ENCODE peak calls at places on chromosomes 11 and 22, in six cellular contexts. One of them, this sample, is unnamed. For H3K4me1, the result is how much of the 10 kb centered on the place peaks cover.

GRCh38 chr11:125078516-125079140 is 15.5 kb downstream of the SLC37A2 start:
- DNase-seq in neuronal stem cell: no peak
- DNase-seq in mammary epithelial cell: no peak
- DNase-seq in kidney: no peak
- DNase-seq in HCT116: no peak
- DNase-seq in mesendoderm: no peak
- DNase-seq in this sample: no peak

GRCh38 chr11:59216654-59217640 is 4.2 kb upstream of the MPEG1 start:
- DNase-seq in mammary epithelial cell: peak
- DNase-seq in neuronal stem cell: no peak
- DNase-seq in kidney: no peak
- DNase-seq in mesendoderm: no peak
- DNase-seq in HCT116: no peak
- DNase-seq in this sample: peak

GRCh38 chr11:129145276-129145675 is 46.8 kb downstream of the ARHGAP32 start:
- DNase-seq in mesendoderm: no peak
- DNase-seq in kidney: no peak
- DNase-seq in HCT116: no peak
- DNase-seq in neuronal stem cell: no peak
- DNase-seq in mammary epithelial cell: no peak
- DNase-seq in this sample: no peak

GRCh38 chr11:129249351-129249750 is 57.2 kb upstream of the ARHGAP32 start:
- DNase-seq in mammary epithelial cell: peak
- DNase-seq in neuronal stem cell: no peak
- DNase-seq in kidney: no peak
- DNase-seq in mesendoderm: no peak
- DNase-seq in HCT116: no peak
- DNase-seq in this sample: peak

GRCh38 chr11:75161506-75161905 is 10.6 kb downstream of the SLCO2B1 start:
- DNase-seq in HCT116: no peak
- DNase-seq in mammary epithelial cell: no peak
- DNase-seq in kidney: peak
- DNase-seq in mesendoderm: peak
- DNase-seq in neuronal stem cell: no peak
- DNase-seq in this sample: no peak

GRCh38 chr22:32444068-32444467 is 20.2 kb downstream of the BPIFC start:
- DNase-seq in mesendoderm: peak
- DNase-seq in mammary epithelial cell: peak
- DNase-seq in kidney: no peak
- DNase-seq in HCT116: peak
- DNase-seq in neuronal stem cell: peak
- DNase-seq in this sample: no peak

GRCh38 chr11:6402561-6402981 is 12.3 kb downstream of the SMPD1 start:
- DNase-seq in HCT116: no peak
- DNase-seq in neuronal stem cell: no peak
- DNase-seq in kidney: no peak
- DNase-seq in mammary epithelial cell: no peak
- DNase-seq in mesendoderm: no peak
- DNase-seq in this sample: no peak

GRCh38 chr11:33515347-33515746 is 185.3 kb downstream of the C11orf91 start:
- DNase-seq in mammary epithelial cell: peak
- DNase-seq in neuronal stem cell: no peak
- DNase-seq in HCT116: no peak
- DNase-seq in mesendoderm: no peak
- DNase-seq in kidney: no peak
- DNase-seq in this sample: no peak

GRCh38 chr11:57619331-57619730 is 21.8 kb downstream of the SERPING1 start:
- DNase-seq in HCT116: peak
- DNase-seq in kidney: no peak
- DNase-seq in mesendoderm: no peak
- DNase-seq in mammary epithelial cell: no peak
- DNase-seq in neuronal stem cell: no peak
- DNase-seq in this sample: no peak

GRCh38 chr22:18076060-18076497 is 1.7 kb upstream of the PEX26 start:
- DNase-seq in HCT116: peak
- DNase-seq in mammary epithelial cell: peak
- DNase-seq in neuronal stem cell: peak
- DNase-seq in kidney: peak
- DNase-seq in mesendoderm: peak
- DNase-seq in this sample: peak

GRCh38 chr11:116928102-116928777 is 90.8 kb upstream of the APOA1 start:
- DNase-seq in HCT116: no peak
- DNase-seq in kidney: no peak
- DNase-seq in mesendoderm: no peak
- DNase-seq in neuronal stem cell: no peak
- DNase-seq in mammary epithelial cell: no peak
- DNase-seq in this sample: peak

GRCh38 chr11:35725880-35726279 is 63.3 kb downstream of the TRIM44 start:
- DNase-seq in kidney: no peak
- DNase-seq in HCT116: peak
- DNase-seq in mammary epithelial cell: peak
- DNase-seq in neuronal stem cell: no peak
- DNase-seq in mesendoderm: no peak
- DNase-seq in this sample: no peak

GRCh38 chr11:75603791-75604736 is 42.0 kb downstream of the SERPINH1 start:
- DNase-seq in HCT116: no peak
- DNase-seq in mammary epithelial cell: peak
- DNase-seq in kidney: no peak
- DNase-seq in mesendoderm: no peak
- DNase-seq in neuronal stem cell: no peak
- DNase-seq in this sample: peak

GRCh38 chr11:18472587-18472986 is 16.9 kb downstream of the LDHAL6A start:
- DNase-seq in HCT116: no peak
- DNase-seq in kidney: no peak
- DNase-seq in mesendoderm: no peak
- DNase-seq in mammary epithelial cell: no peak
- DNase-seq in neuronal stem cell: no peak
- DNase-seq in this sample: no peak

GRCh38 chr11:108914981-108915380 is 250.1 kb downstream of the DDX10 start:
- DNase-seq in HCT116: no peak
- DNase-seq in neuronal stem cell: no peak
- DNase-seq in mammary epithelial cell: no peak
- DNase-seq in mesendoderm: no peak
- DNase-seq in kidney: no peak
- DNase-seq in this sample: peak

GRCh38 chr22:24865508-24865907 is 59.5 kb downstream of the SGSM1 start:
- DNase-seq in kidney: no peak
- DNase-seq in HCT116: no peak
- DNase-seq in mesendoderm: no peak
- DNase-seq in mammary epithelial cell: no peak
- DNase-seq in neuronal stem cell: no peak
- DNase-seq in this sample: no peak

GRCh38 chr22:31583861-31584485 is 78.0 kb downstream of the PISD start:
- DNase-seq in mesendoderm: no peak
- DNase-seq in kidney: no peak
- DNase-seq in neuronal stem cell: no peak
- DNase-seq in HCT116: no peak
- DNase-seq in mammary epithelial cell: no peak
- DNase-seq in this sample: peak

GRCh38 chr11:61957028-61957770 is 7.0 kb downstream of the BEST1 start:
- DNase-seq in mammary epithelial cell: no peak
- DNase-seq in neuronal stem cell: no peak
- DNase-seq in mesendoderm: no peak
- DNase-seq in HCT116: no peak
- DNase-seq in kidney: no peak
- DNase-seq in this sample: no peak

GRCh38 chr11:11250470-11250869 is 102.6 kb downstream of the CSNK2A3 start:
- DNase-seq in mesendoderm: no peak
- DNase-seq in HCT116: no peak
- DNase-seq in neuronal stem cell: no peak
- DNase-seq in mammary epithelial cell: no peak
- DNase-seq in kidney: no peak
- DNase-seq in this sample: peak

GRCh38 chr11:108620958-108621772 is 27.6 kb upstream of the EXPH5 start:
- DNase-seq in mammary epithelial cell: peak
- DNase-seq in mesendoderm: no peak
- DNase-seq in neuronal stem cell: no peak
- DNase-seq in HCT116: no peak
- DNase-seq in kidney: no peak
- DNase-seq in this sample: no peak

GRCh38 chr11:124669193-124669592 is 4.3 kb downstream of the SIAE start:
- DNase-seq in mesendoderm: peak
- DNase-seq in HCT116: peak
- DNase-seq in mammary epithelial cell: no peak
- DNase-seq in kidney: no peak
- DNase-seq in neuronal stem cell: no peak
- DNase-seq in this sample: peak

GRCh38 chr11:72079776-72080325 is 491 bp downstream of the NUMA1 start:
- DNase-seq in kidney: no peak
- DNase-seq in mammary epithelial cell: peak
- DNase-seq in neuronal stem cell: no peak
- DNase-seq in HCT116: no peak
- DNase-seq in mesendoderm: no peak
- DNase-seq in this sample: peak

GRCh38 chr11:71298016-71298550 is 45.7 kb upstream of the SHANK2 start:
- DNase-seq in mesendoderm: no peak
- DNase-seq in mammary epithelial cell: no peak
- DNase-seq in HCT116: no peak
- DNase-seq in neuronal stem cell: no peak
- DNase-seq in kidney: no peak
- DNase-seq in this sample: no peak

GRCh38 chr11:102683277-102683676 is 22.3 kb downstream of the MMP27 start:
- DNase-seq in mesendoderm: peak
- DNase-seq in kidney: no peak
- DNase-seq in neuronal stem cell: no peak
- DNase-seq in mammary epithelial cell: peak
- DNase-seq in HCT116: peak
- DNase-seq in this sample: no peak

GRCh38 chr11:102680945-102681344 is 24.6 kb downstream of the MMP27 start:
- DNase-seq in neuronal stem cell: no peak
- DNase-seq in HCT116: no peak
- DNase-seq in kidney: no peak
- DNase-seq in mesendoderm: no peak
- DNase-seq in mammary epithelial cell: peak
- DNase-seq in this sample: peak

GRCh38 chr11:102685769-102686168 is 19.8 kb downstream of the MMP27 start:
- DNase-seq in kidney: no peak
- DNase-seq in neuronal stem cell: no peak
- DNase-seq in HCT116: no peak
- DNase-seq in mesendoderm: no peak
- DNase-seq in mammary epithelial cell: no peak
- DNase-seq in this sample: no peak

DNA sequence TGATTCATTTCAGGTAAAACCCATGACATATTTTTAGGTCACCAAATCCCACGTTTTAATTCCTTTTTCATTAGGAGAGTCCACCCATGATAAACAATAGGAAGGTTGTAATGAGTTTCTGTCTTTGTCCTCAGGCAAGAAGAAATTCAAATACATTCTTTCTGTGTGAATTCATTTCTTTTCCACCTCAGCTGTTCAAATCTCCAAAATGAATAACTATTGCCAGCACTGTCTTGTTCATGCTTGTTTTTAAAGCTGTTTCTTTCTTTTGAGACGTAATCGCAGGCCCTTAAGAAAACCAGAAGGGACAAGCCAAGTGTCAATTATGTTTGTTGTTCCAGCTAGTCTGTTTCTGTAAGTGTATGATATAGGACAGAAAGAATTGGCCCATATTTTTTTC is 20.3 kb downstream of the MMP27 start:
- DNase-seq in kidney: no peak
- DNase-seq in HCT116: no peak
- DNase-seq in neuronal stem cell: no peak
- DNase-seq in mesendoderm: no peak
- DNase-seq in mammary epithelial cell: peak
- DNase-seq in this sample: peak
- H3K4me1 ChIP-seq in kidney: under half
- H3K4me1 ChIP-seq in HCT116: under half
- H3K4me1 ChIP-seq in neuronal stem cell: under half
- H3K4me1 ChIP-seq in mesendoderm: under half
- H3K4me1 ChIP-seq in mammary epithelial cell: under half
- H3K4me1 ChIP-seq in this sample: under half

DNA sequence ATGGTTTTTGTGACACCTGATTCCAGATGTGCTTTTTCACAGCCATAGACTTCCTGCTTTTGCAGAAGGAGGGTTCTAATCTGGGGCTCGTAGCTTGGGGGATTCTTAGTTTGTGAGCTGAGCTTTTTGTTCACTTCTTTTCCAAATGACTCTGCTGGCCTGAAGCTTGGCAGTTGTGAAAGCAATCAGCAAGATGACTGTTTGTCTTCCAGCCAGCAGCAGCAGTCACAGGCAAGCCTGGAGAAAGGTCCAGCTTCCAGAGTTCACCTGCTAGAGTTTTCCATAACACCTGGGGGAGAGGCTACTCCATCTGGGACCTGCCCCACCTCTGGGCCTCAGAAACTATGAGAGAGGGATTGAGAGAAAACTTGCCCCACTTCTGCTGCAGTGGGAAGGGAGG is 4.1 kb downstream of the MARK2 start:
- DNase-seq in mammary epithelial cell: no peak
- DNase-seq in kidney: no peak
- DNase-seq in HCT116: no peak
- DNase-seq in neuronal stem cell: no peak
- DNase-seq in mesendoderm: no peak
- DNase-seq in this sample: no peak
- H3K9ac ChIP-seq in mammary epithelial cell: no peak
- H3K9ac ChIP-seq in kidney: no peak
- H3K9ac ChIP-seq in HCT116: no peak
- H3K9ac ChIP-seq in neuronal stem cell: no peak
- H3K9ac ChIP-seq in mesendoderm: peak
- H3K9ac ChIP-seq in this sample: peak

DNA sequence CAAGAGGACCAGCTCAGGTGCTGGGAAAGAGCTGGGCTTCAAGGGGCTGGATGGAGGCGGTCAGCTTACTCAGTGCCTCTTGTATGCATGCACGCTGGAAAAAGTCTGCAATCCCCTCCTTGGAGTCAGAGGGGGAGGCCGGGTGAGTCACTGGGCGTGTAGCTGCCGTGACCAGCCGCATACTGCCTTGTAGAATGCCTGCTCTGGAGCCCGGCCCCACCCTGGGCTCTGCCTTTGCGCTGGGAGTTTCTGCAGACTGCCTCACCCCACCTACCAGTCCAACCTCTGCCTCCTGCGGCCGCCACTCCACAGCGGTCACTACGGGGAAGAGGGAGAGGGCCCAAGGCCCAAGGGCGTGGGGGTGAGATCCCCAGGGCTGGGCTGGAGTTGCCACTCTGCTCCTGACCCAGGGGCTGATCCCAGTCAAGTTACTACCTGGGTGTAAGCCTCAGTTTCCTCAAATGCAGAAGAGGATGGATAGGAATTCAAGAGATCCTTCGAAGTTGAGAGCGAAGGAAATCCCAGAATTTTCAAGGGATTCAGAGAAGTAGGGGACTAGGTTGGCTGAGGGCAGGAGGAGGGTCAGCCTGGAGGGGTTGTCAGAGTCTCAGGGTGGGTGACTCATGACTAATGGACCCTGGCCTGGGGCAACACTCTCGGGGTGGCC is 4.1 kb downstream of the MRGPRF start:
- DNase-seq in HCT116: peak
- DNase-seq in mesendoderm: peak
- DNase-seq in kidney: peak
- DNase-seq in mammary epithelial cell: peak
- DNase-seq in neuronal stem cell: no peak
- DNase-seq in this sample: peak
- H3K4me3 ChIP-seq in HCT116: peak
- H3K4me3 ChIP-seq in mesendoderm: no peak
- H3K4me3 ChIP-seq in kidney: no peak
- H3K4me3 ChIP-seq in mammary epithelial cell: no peak
- H3K4me3 ChIP-seq in neuronal stem cell: no peak
- H3K4me3 ChIP-seq in this sample: peak

DNA sequence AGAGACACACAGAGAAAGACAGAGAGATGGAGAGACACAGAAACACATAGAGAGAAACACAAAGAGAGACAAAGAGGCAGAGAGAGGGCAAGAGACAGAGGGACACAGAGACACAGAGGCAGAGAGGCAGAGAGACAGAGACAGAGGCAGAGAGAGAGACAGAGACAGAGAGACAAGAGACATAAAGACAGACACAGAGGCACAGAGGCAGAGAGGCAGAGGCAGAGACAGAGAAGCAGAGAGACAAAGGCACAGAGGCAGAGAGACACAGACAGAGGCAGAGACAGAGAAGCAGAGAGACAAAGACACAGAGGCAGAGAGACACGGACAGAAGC is 6.3 kb downstream of the TNNI2 start:
- DNase-seq in neuronal stem cell: no peak
- DNase-seq in mammary epithelial cell: no peak
- DNase-seq in HCT116: no peak
- DNase-seq in kidney: no peak
- DNase-seq in mesendoderm: no peak
- DNase-seq in this sample: no peak
- H3K4me1 ChIP-seq in neuronal stem cell: under half
- H3K4me1 ChIP-seq in mammary epithelial cell: under half
- H3K4me1 ChIP-seq in HCT116: under half
- H3K4me1 ChIP-seq in kidney: under half
- H3K4me1 ChIP-seq in mesendoderm: under half
- H3K4me1 ChIP-seq in this sample: under half